ENCODE peak calls at places on chromosomes 3 and 15, in nine cellular contexts. P is cardiac septum, A is LoVo, B is NCI-H446, O is KBM-7, I is mesothelial cell of epicardium, M is mucosa of gallbladder, E is head of caudate nucleus, Q is HTR-8/SVneo. U is an unnamed sample.

GRCh38 chr3:158167737-158168469 is 58.0 kb downstream of the RSRC1 start:
- DNase-seq in P (no peak), Q (peak; percentile 74), A (peak; percentile 91), B (no peak), I (no peak), E (no peak), M (no peak), O (peak; percentile 64), U (peak; percentile 92)

GRCh38 chr15:66619152-66619903 is 53.5 kb upstream of the LCTL start:
- DNase-seq in E (peak; percentile 53), Q (peak; percentile 87), I (no peak), O (peak; percentile 83), B (peak; percentile 52), M (peak; percentile 75), A (peak; percentile 85), P (peak; percentile 86), U (peak; percentile 78)

GRCh38 chr3:178703268-178703975 is 167.2 kb downstream of the KCNMB2 start:
- DNase-seq in O (no peak), E (no peak), I (no peak), B (no peak), Q (no peak), P (no peak), M (no peak), A (no peak), U (no peak)

GRCh38 chr3:143529018-143529478 is 319.2 kb downstream of the SLC9A9 start:
- DNase-seq in O (no peak), B (no peak), E (no peak), A (no peak), I (no peak), M (no peak), P (no peak), Q (no peak), U (no peak)

GRCh38 chr15:77508541-77509505 is 88.1 kb downstream of the HMG20A start:
- DNase-seq in E (no peak), P (no peak), A (no peak), B (no peak), M (no peak), I (no peak), Q (no peak), O (no peak), U (no peak)

GRCh38 chr3:124701687-124702086 is 28.6 kb upstream of the UMPS start:
- DNase-seq in B (no peak), O (no peak), P (no peak), Q (peak; percentile 22), E (no peak), A (no peak), M (no peak), I (no peak), U (no peak)

GRCh38 chr3:13045904-13046568 is 27.2 kb downstream of the IQSEC1 start:
- DNase-seq in O (peak; percentile 13), B (peak; percentile 33), I (no peak), P (no peak), Q (no peak), E (no peak), A (no peak), M (no peak), U (peak; percentile 85)

GRCh38 chr3:79380581-79380980 is 387.2 kb downstream of the ROBO1 start:
- DNase-seq in I (no peak), E (no peak), M (no peak), P (no peak), A (no peak), Q (no peak), B (no peak), O (no peak), U (no peak)

GRCh38 chr15:52738311-52738710 is 51.8 kb downstream of the ONECUT1 start:
- DNase-seq in M (no peak), Q (no peak), A (no peak), I (no peak), P (no peak), B (no peak), O (no peak), E (no peak), U (no peak)